ENCODE peak calls at places on chromosomes 7 and 10, in ten cellular contexts. Z is dorsolateral prefrontal cortex; O is choroid plexus epithelial cell; G is effector CD4-positive, alpha-beta T cell; C is MCF 10A; V is NCI-H748 treated with DMSO at 0.1 percent for 48 hours; R is activated naive CD4-positive, alpha-beta T cell; W is T47D; L is foreskin keratinocyte; J is GM03348. P is an unnamed sample.

GRCh38 chr10:17200035-17200884 is 1.2 kb downstream of the TRDMT1 start:
- DNase-seq in Z (no peak), O (peak), G (no peak), C (peak), V (no peak), R (no peak), W (no peak), L (no peak), J (no peak), P (no peak)

GRCh38 chr7:73721237-73721848 is 1.9 kb upstream of the STX1A start:
- DNase-seq in Z (peak), O (no peak), G (no peak), C (peak), V (no peak), R (no peak), W (no peak), L (no peak), J (no peak), P (no peak)

GRCh38 chr10:77075916-77076315 is 561.7 kb downstream of the KCNMA1 start:
- DNase-seq in Z (no peak), O (no peak), G (no peak), C (no peak), V (no peak), R (no peak), W (no peak), L (no peak), J (no peak), P (no peak)

GRCh38 chr10:1375805-1376170 is 319.6 kb downstream of the WDR37 start:
- DNase-seq in Z (no peak), O (no peak), G (no peak), C (no peak), V (no peak), R (no peak), W (no peak), L (no peak), J (no peak), P (no peak)

GRCh38 chr7:18889436-18889835 is 228.0 kb downstream of the TWIST1 start:
- DNase-seq in Z (no peak), O (no peak), G (no peak), C (peak), V (no peak), R (no peak), W (no peak), L (no peak), J (no peak), P (no peak)

GRCh38 chr10:2994562-2994961 is 72.8 kb upstream of the PFKP start:
- DNase-seq in Z (no peak), O (peak), G (no peak), C (no peak), V (no peak), R (no peak), W (no peak), L (no peak), J (peak), P (no peak)

GRCh38 chr7:88835147-88835728 is 39.7 kb upstream of the TEX47 start:
- DNase-seq in Z (no peak), O (peak), G (no peak), C (peak), V (peak), R (no peak), W (no peak), L (peak), J (peak), P (no peak)

GRCh38 chr7:75772081-75773077 is at the start of gene CCL26:
- DNase-seq in Z (no peak), O (peak), G (no peak), C (peak), V (no peak), R (no peak), W (no peak), L (no peak), J (peak), P (no peak)

GRCh38 chr7:85510287-85510686 is 323.4 kb upstream of the SEMA3D start:
- DNase-seq in Z (no peak), O (no peak), G (no peak), C (no peak), V (no peak), R (no peak), W (no peak), L (no peak), J (no peak), P (no peak)

GRCh38 chr10:128274938-128275337 is 148.7 kb upstream of the MKI67 start:
- DNase-seq in Z (no peak), O (no peak), G (no peak), C (peak), V (peak), R (no peak), W (no peak), L (peak), J (no peak), P (no peak)

GRCh38 chr7:106704000-106704840 is 43.3 kb upstream of the CCDC71L start:
- DNase-seq in Z (no peak), O (peak), G (no peak), C (no peak), V (no peak), R (no peak), W (no peak), L (no peak), J (no peak), P (no peak)

GRCh38 chr7:81361769-81362168 is 408.1 kb downstream of the HGF start:
- DNase-seq in Z (no peak), O (peak), G (no peak), C (no peak), V (no peak), R (no peak), W (no peak), L (no peak), J (peak), P (no peak)

GRCh38 chr7:133839129-133839528 is 288.0 kb upstream of the LRGUK start:
- DNase-seq in Z (no peak), O (no peak), G (no peak), C (no peak), V (no peak), R (no peak), W (no peak), L (no peak), J (no peak), P (no peak)

GRCh38 chr7:6256709-6257535 is 15.5 kb downstream of the CYTH3 start:
- DNase-seq in Z (no peak), O (peak), G (no peak), C (no peak), V (no peak), R (no peak), W (no peak), L (no peak), J (peak), P (no peak)

GRCh38 chr7:151899513-151900360 is 22.8 kb upstream of the PRKAG2 start:
- DNase-seq in Z (no peak), O (no peak), G (no peak), C (no peak), V (no peak), R (no peak), W (no peak), L (no peak), J (no peak), P (no peak)

GRCh38 chr10:106481598-106481997 is 682.9 kb downstream of the SORCS1 start:
- DNase-seq in Z (no peak), O (no peak), G (no peak), C (no peak), V (no peak), R (no peak), W (no peak), L (no peak), J (no peak), P (no peak)

GRCh38 chr10:77416327-77417135 is 221.1 kb downstream of the KCNMA1 start:
- DNase-seq in Z (no peak), O (peak), G (no peak), C (peak), V (no peak), R (no peak), W (no peak), L (peak), J (peak), P (no peak)

GRCh38 chr10:13158401-13158800 is 3.0 kb upstream of the MCM10 start:
- DNase-seq in Z (no peak), O (no peak), G (no peak), C (no peak), V (peak), R (peak), W (no peak), L (no peak), J (no peak), P (no peak)

GRCh38 chr7:5634107-5634950 is 147.1 kb downstream of the RNF216 start:
- DNase-seq in Z (no peak), O (peak), G (no peak), C (no peak), V (no peak), R (no peak), W (no peak), L (no peak), J (peak), P (no peak)

GRCh38 chr10:26292058-26292457 is 75.5 kb downstream of the GAD2 start:
- DNase-seq in Z (no peak), O (no peak), G (no peak), C (no peak), V (no peak), R (no peak), W (no peak), L (no peak), J (no peak), P (no peak)

GRCh38 chr10:60735244-60735643 is 43.0 kb upstream of the CDK1 start:
- DNase-seq in Z (no peak), O (no peak), G (no peak), C (no peak), V (no peak), R (no peak), W (no peak), L (no peak), J (no peak), P (no peak)

GRCh38 chr10:18681366-18681765 is 22.1 kb downstream of the ARL5B start:
- DNase-seq in Z (no peak), O (peak), G (no peak), C (peak), V (no peak), R (no peak), W (no peak), L (peak), J (no peak), P (no peak)

GRCh38 chr10:122029503-122030199 is 40.7 kb downstream of the TACC2 start:
- DNase-seq in Z (no peak), O (no peak), G (no peak), C (no peak), V (no peak), R (no peak), W (no peak), L (no peak), J (peak), P (no peak)

GRCh38 chr10:86070278-86070677 is 296.3 kb downstream of the GRID1 start:
- DNase-seq in Z (no peak), O (no peak), G (no peak), C (no peak), V (no peak), R (no peak), W (no peak), L (no peak), J (no peak), P (no peak)

GRCh38 chr7:26964409-26964808 is 100.0 kb upstream of the SKAP2 start:
- DNase-seq in Z (no peak), O (no peak), G (no peak), C (no peak), V (no peak), R (no peak), W (no peak), L (no peak), J (no peak), P (no peak)